ENCODE peak calls at places on chromosomes 4 and X, in seven cellular contexts. Q is NCI-H510A treated with DMSO at 0.1 percent for 48 hours; M is astrocyte of the spinal cord; A is cardiac fibroblast; U is activated T-cell treated with anti-CD3 and anti-CD28 coated beads, Interleukin-2, amount 50 U/mL, for 72 hours; S is heart left ventricle; E is HT1080. T is an unnamed sample.

GRCh38 chrX:63656871-63657580 is 128.0 kb downstream of the ARHGEF9 start:
- DNase-seq in U (no peak), A (peak), E (peak), Q (no peak), M (peak), S (no peak), T (no peak)

GRCh38 chrX:1507511-1508463 is 29.2 kb downstream of the P2RY8 start:
- DNase-seq in A (no peak), M (no peak), E (no peak), U (peak), Q (no peak), S (no peak), T (no peak)

GRCh38 chr4:93103042-93103441 is 725.5 kb upstream of the ATOH1 start:
- DNase-seq in S (no peak), M (no peak), E (no peak), A (no peak), U (no peak), Q (no peak), T (no peak)

GRCh38 chrX:50691820-50692219 is 122.2 kb downstream of the SHROOM4 start:
- DNase-seq in U (peak), Q (peak), S (no peak), A (peak), E (peak), M (peak), T (no peak)

GRCh38 chr4:19983072-19983471 is 268.6 kb upstream of the SLIT2 start:
- DNase-seq in A (peak), Q (no peak), U (no peak), S (no peak), E (peak), M (peak), T (no peak)

GRCh38 chrX:499870-500364 is 113.2 kb upstream of the PPP2R3B start:
- DNase-seq in S (no peak), E (no peak), M (no peak), A (no peak), Q (no peak), U (no peak), T (peak)

GRCh38 chr4:37802068-37802666 is 24.3 kb upstream of the PGM2 start:
- DNase-seq in M (peak), A (peak), S (peak), U (no peak), E (peak), Q (peak), T (no peak)

GRCh38 chr4:98094118-98094517 is 49.2 kb downstream of the STPG2 start:
- DNase-seq in M (no peak), E (peak), S (no peak), U (no peak), A (no peak), Q (no peak), T (no peak)

GRCh38 chr4:19807505-19807904 is 444.2 kb upstream of the SLIT2 start:
- DNase-seq in E (peak), S (no peak), A (peak), Q (no peak), M (peak), U (no peak), T (no peak)

T was measured in lower leg skin.